ENCODE peak calls at places on chromosomes 6 and 20, in four cellular contexts. X is NCI-H524, Y is NCI-H1417, S is WTC11. B is an unnamed sample.

GRCh38 chr6:94600648-94601047 is 976.7 kb upstream of the MANEA start:
- DNase-seq in S (no peak), Y (peak), X (no peak), B (no peak)

GRCh38 chr20:59751075-59751711 is 146.9 kb downstream of the PHACTR3 start:
- DNase-seq in S (peak), Y (peak), X (peak), B (peak)

GRCh38 chr6:55643868-55644267 is 64.9 kb upstream of the HMGCLL1 start:
- DNase-seq in Y (no peak), X (no peak), S (no peak), B (no peak)

GRCh38 chr6:90124904-90125510 is 171.6 kb downstream of the BACH2 start:
- DNase-seq in S (no peak), Y (no peak), X (no peak), B (no peak)

GRCh38 chr20:25257130-25257529 is 9.2 kb downstream of the PYGB start:
- DNase-seq in Y (no peak), S (no peak), X (no peak), B (no peak)

GRCh38 chr6:167831281-167831680 is 4.6 kb downstream of the AFDN start:
- DNase-seq in S (no peak), Y (no peak), X (no peak), B (no peak)

GRCh38 chr6:165661416-165662001 is 1.5 kb downstream of the PDE10A start:
- DNase-seq in Y (no peak), S (no peak), X (peak), B (no peak)

GRCh38 chr6:113858067-113858604 is 991 bp downstream of the MARCKS start:
- DNase-seq in Y (peak), S (peak), X (peak), B (no peak)

GRCh38 chr6:105560611-105561066 is 157.8 kb upstream of the PREP start:
- DNase-seq in S (no peak), X (no peak), Y (no peak), B (no peak)

GRCh38 chr20:38873050-38873581 is 53.1 kb upstream of the FAM83D start:
- DNase-seq in Y (no peak), S (no peak), X (no peak), B (no peak)

GRCh38 chr6:40972814-40973213 is 66.2 kb downstream of the UNC5CL start:
- DNase-seq in X (no peak), S (no peak), Y (peak), B (no peak)

GRCh38 chr6:4936681-4937041 is 67.2 kb downstream of the RPP40 start:
- DNase-seq in S (no peak), Y (peak), X (peak), B (no peak)

GRCh38 chr20:61803903-61804804 is 261.5 kb downstream of the TAF4 start:
- DNase-seq in S (no peak), Y (no peak), X (peak), B (no peak)

GRCh38 chr20:47774081-47774777 is 11.1 kb downstream of the SULF2 start:
- DNase-seq in S (no peak), Y (peak), X (peak), B (no peak)

GRCh38 chr20:20036756-20037155 is 15.5 kb downstream of the CRNKL1 start:
- DNase-seq in X (peak), Y (no peak), S (no peak), B (no peak)

GRCh38 chr6:17835784-17836183 is 129.1 kb upstream of the NUP153 start:
- DNase-seq in S (no peak), Y (no peak), X (no peak), B (no peak)

GRCh38 chr6:143724876-143725275 is 47.1 kb downstream of the PHACTR2 start:
- DNase-seq in S (no peak), Y (no peak), X (no peak), B (no peak)

GRCh38 chr20:38982291-38982690 is 20.1 kb downstream of the DHX35 start:
- DNase-seq in X (no peak), S (no peak), Y (no peak), B (no peak)

GRCh38 chr6:64186562-64186961 is 551.0 kb downstream of the PHF3 start:
- DNase-seq in S (no peak), X (no peak), Y (no peak), B (no peak)

GRCh38 chr6:135667694-135668455 is 170.3 kb upstream of the AHI1 start:
- DNase-seq in Y (peak), X (no peak), S (peak), B (no peak)

GRCh38 chr6:113481910-113482309 is 375.2 kb upstream of the MARCKS start:
- DNase-seq in S (no peak), X (no peak), Y (no peak), B (no peak)

GRCh38 chr6:138442663-138443062 is 38.6 kb downstream of the HEBP2 start:
- DNase-seq in S (no peak), Y (no peak), X (no peak), B (no peak)

GRCh38 chr6:148430897-148431296 is 88.3 kb downstream of the SASH1 start:
- DNase-seq in Y (peak), S (no peak), X (peak), B (no peak)